ENCODE peak calls at places on chromosomes 13 and 19, in six cellular contexts. P is stimulated activated CD8-positive, alpha-beta memory T cell treated with anti-CD3 and anti-CD28 coated beads, Interleukin-7, amount 100 ng/mL, for 1 hour; U is AG08395; R is heart right ventricle; H is EL; E is cerebellar cortex. L is an unnamed sample.
A peak's percentile ranks its signal among the peaks of the same experiment; 100 is the strongest.

GRCh38 chr13:80337011-80337688 is 3.8 kb downstream of the SPRY2 start:
- DNase-seq in P (no peak), U (no peak), R (no peak), H (peak; percentile 26), E (peak; percentile 53), L (no peak)

GRCh38 chr19:12996542-12997094 is 1.3 kb downstream of the NFIX start:
- DNase-seq in P (no peak), U (peak; percentile 31), R (peak; percentile 66), H (peak; percentile 57), E (no peak), L (no peak)

GRCh38 chr13:33639640-33640080 is 178.3 kb upstream of the RFC3 start:
- DNase-seq in P (no peak), U (no peak), R (no peak), H (peak; percentile 35), E (no peak), L (no peak)

GRCh38 chr13:99059498-99060070 is 81.7 kb upstream of the DOCK9 start:
- DNase-seq in P (no peak), U (no peak), R (no peak), H (peak; percentile 10), E (no peak), L (no peak)

GRCh38 chr19:35311901-35312665 is 16.9 kb upstream of the CD22 start:
- DNase-seq in P (no peak), U (no peak), R (no peak), H (no peak), E (no peak), L (no peak)

GRCh38 chr13:113535381-113535781 is 44.9 kb upstream of the DCUN1D2 start:
- DNase-seq in P (no peak), U (no peak), R (no peak), H (no peak), E (no peak), L (no peak)

GRCh38 chr13:33644607-33645543 is 173.1 kb upstream of the RFC3 start:
- DNase-seq in P (no peak), U (peak; percentile 39), R (no peak), H (no peak), E (no peak), L (no peak)

GRCh38 chr13:23321534-23322241 is 111.8 kb downstream of the SACS start:
- DNase-seq in P (no peak), U (peak; percentile 88), R (no peak), H (peak; percentile 96), E (no peak), L (peak; percentile 33)

GRCh38 chr19:18091217-18091608 is 4.5 kb upstream of the IL12RB1 start:
- DNase-seq in P (peak; percentile 61), U (no peak), R (peak; percentile 32), H (no peak), E (no peak), L (peak; percentile 48)

GRCh38 chr13:91389186-91389585 is 9.2 kb upstream of the GPC5 start:
- DNase-seq in P (no peak), U (no peak), R (no peak), H (no peak), E (no peak), L (no peak)

GRCh38 chr19:56191115-56191514 is 6.5 kb downstream of the ZSCAN5B start:
- DNase-seq in P (no peak), U (no peak), R (no peak), H (no peak), E (no peak), L (no peak)

GRCh38 chr19:38773469-38774177 is at the start of gene LGALS7:
- DNase-seq in P (no peak), U (no peak), R (no peak), H (no peak), E (no peak), L (no peak)

GRCh38 chr19:33302175-33302973 is at the start of gene CEBPA:
- DNase-seq in P (peak; percentile 44), U (peak; percentile 84), R (peak; percentile 82), H (peak; percentile 79), E (peak; percentile 68), L (peak; percentile 95)

GRCh38 chr19:13094771-13095392 is 7.8 kb downstream of the LYL1 start:
- DNase-seq in P (no peak), U (no peak), R (no peak), H (no peak), E (peak; percentile 43), L (no peak)

GRCh38 chr19:46600393-46601317 is 475 bp upstream of the CALM3 start:
- DNase-seq in P (peak; percentile 92), U (peak; percentile 98), R (peak; percentile 97), H (peak; percentile 95), E (peak; percentile 95), L (peak; percentile 84)

GRCh38 chr19:46206176-46206575 is 23.4 kb upstream of the IGFL1 start:
- DNase-seq in P (no peak), U (no peak), R (no peak), H (no peak), E (no peak), L (no peak)

GRCh38 chr13:20366056-20366455 is 133.9 kb upstream of the GJB6 start:
- DNase-seq in P (no peak), U (no peak), R (no peak), H (no peak), E (no peak), L (no peak)

GRCh38 chr19:6023085-6023682 is 45.2 kb upstream of the RANBP3 start:
- DNase-seq in P (no peak), U (peak; percentile 51), R (no peak), H (peak; percentile 68), E (no peak), L (no peak)

GRCh38 chr13:98910501-98910951 is 67.3 kb downstream of the DOCK9 start:
- DNase-seq in P (no peak), U (peak; percentile 73), R (no peak), H (peak; percentile 73), E (no peak), L (no peak)

GRCh38 chr19:51887522-51888498 is at the start of gene ZNF577:
- DNase-seq in P (peak; percentile 17), U (peak; percentile 94), R (peak; percentile 91), H (peak; percentile 90), E (peak; percentile 67), L (no peak)

GRCh38 chr19:934865-935422 is 9.1 kb downstream of the ARID3A start:
- DNase-seq in P (no peak), U (peak; percentile 63), R (peak; percentile 89), H (no peak), E (peak; percentile 64), L (no peak)

L was measured in GM19239.